ENCODE peak calls at places on chromosomes 4 and X, in four cellular contexts. Y is activated CD4-positive, CD25-positive, alpha-beta regulatory T cell; L is endothelial cell; S is T-helper 2 cell. H is an unnamed sample.

GRCh38 chr4:23855912-23856605 is 33.8 kb downstream of the PPARGC1A start:
- DNase-seq in Y (no peak), L (no peak), S (no peak), H (no peak)

GRCh38 chrX:153625271-153626024 is 21.6 kb upstream of the DUSP9 start:
- DNase-seq in Y (no peak), L (no peak), S (no peak), H (no peak)

GRCh38 chr4:80798082-80798481 is 232.4 kb upstream of the BMP3 start:
- DNase-seq in Y (no peak), L (no peak), S (no peak), H (no peak)

GRCh38 chrX:65643786-65644111 is 23.7 kb upstream of the MSN start:
- DNase-seq in Y (no peak), L (no peak), S (no peak), H (no peak)

GRCh38 chr4:83272900-83273299 is 11.7 kb downstream of the COQ2 start:
- DNase-seq in Y (no peak), L (no peak), S (no peak), H (no peak)

GRCh38 chrX:10755477-10756334 is 135.3 kb upstream of the MID1 start:
- DNase-seq in Y (no peak), L (no peak), S (no peak), H (no peak)

GRCh38 chr4:104420766-104421165 is 73.9 kb downstream of the CXXC4 start:
- DNase-seq in Y (no peak), L (no peak), S (no peak), H (no peak)

GRCh38 chrX:26952213-26952612 is 510.9 kb downstream of the PPP4R3C start:
- DNase-seq in Y (no peak), L (no peak), S (no peak), H (no peak)

GRCh38 chr4:62549601-62550000 is 1349.5 kb downstream of the ADGRL3 start:
- DNase-seq in Y (no peak), L (no peak), S (no peak), H (no peak)

GRCh38 chr4:141686929-141687328 is 50.5 kb downstream of the IL15 start:
- DNase-seq in Y (no peak), L (no peak), S (no peak), H (no peak)

GRCh38 chr4:148857234-148857972 is 415.2 kb upstream of the NR3C2 start:
- DNase-seq in Y (no peak), L (no peak), S (no peak), H (no peak)

GRCh38 chr4:118969359-118969758 is 80.7 kb downstream of the SYNPO2 start:
- DNase-seq in Y (no peak), L (peak; percentile 24), S (no peak), H (no peak)

GRCh38 chr4:98639523-98639922 is 18.9 kb downstream of the TSPAN5 start:
- DNase-seq in Y (no peak), L (no peak), S (no peak), H (no peak)

GRCh38 chr4:112075129-112075753 is 70.0 kb upstream of the FAM241A start:
- DNase-seq in Y (no peak), L (peak; percentile 43), S (no peak), H (peak; percentile 19)

GRCh38 chrX:17024896-17025295 is 78.4 kb downstream of the REPS2 start:
- DNase-seq in Y (no peak), L (no peak), S (no peak), H (no peak)

H was measured in memory B cell.